ENCODE peak calls at places on chromosome 19, in ten cellular contexts. One of them, this sample, is unnamed.

GRCh38 chr19:3115916-3116602 is 19.8 kb upstream of the GNA15 start:
- DNase-seq in fibroblast of the aortic adventitia: no peak
- DNase-seq in A172: peak; percentile 87
- DNase-seq in ecto neural progenitor cell: no peak
- DNase-seq in DMS53: no peak
- DNase-seq in NCI-H146: no peak
- DNase-seq in foreskin melanocyte: no peak
- DNase-seq in amniotic stem cell: no peak
- DNase-seq in stimulated activated CD4-positive, alpha-beta T cell treated with anti-CD3 and anti-CD28 coated beads, Interleukin-4, amount 100 ng/mL, for 48 hours: no peak
- DNase-seq in stimulated activated effector memory CD8-positive, alpha-beta T cell treated with anti-CD3 and anti-CD28 coated beads, Interleukin-12 subunit alpha, Interleukin-12 subunit beta, amount 100 ng/mL, for 72 hours: no peak
- DNase-seq in this sample: no peak

GRCh38 chr19:17641181-17641580 is 47.0 kb downstream of the UNC13A start:
- DNase-seq in DMS53: no peak
- DNase-seq in stimulated activated CD4-positive, alpha-beta T cell treated with anti-CD3 and anti-CD28 coated beads, Interleukin-4, amount 100 ng/mL, for 48 hours: no peak
- DNase-seq in foreskin melanocyte: no peak
- DNase-seq in amniotic stem cell: no peak
- DNase-seq in ecto neural progenitor cell: no peak
- DNase-seq in stimulated activated effector memory CD8-positive, alpha-beta T cell treated with anti-CD3 and anti-CD28 coated beads, Interleukin-12 subunit alpha, Interleukin-12 subunit beta, amount 100 ng/mL, for 72 hours: no peak
- DNase-seq in fibroblast of the aortic adventitia: no peak
- DNase-seq in A172: no peak
- DNase-seq in NCI-H146: no peak
- DNase-seq in this sample: no peak

GRCh38 chr19:47458672-47459071 is 13.0 kb downstream of the SLC8A2 start:
- DNase-seq in DMS53: no peak
- DNase-seq in foreskin melanocyte: no peak
- DNase-seq in stimulated activated effector memory CD8-positive, alpha-beta T cell treated with anti-CD3 and anti-CD28 coated beads, Interleukin-12 subunit alpha, Interleukin-12 subunit beta, amount 100 ng/mL, for 72 hours: no peak
- DNase-seq in fibroblast of the aortic adventitia: no peak
- DNase-seq in NCI-H146: no peak
- DNase-seq in A172: no peak
- DNase-seq in stimulated activated CD4-positive, alpha-beta T cell treated with anti-CD3 and anti-CD28 coated beads, Interleukin-4, amount 100 ng/mL, for 48 hours: no peak
- DNase-seq in amniotic stem cell: no peak
- DNase-seq in ecto neural progenitor cell: no peak
- DNase-seq in this sample: no peak

GRCh38 chr19:8569066-8569761 is 8.0 kb downstream of the MYO1F start:
- DNase-seq in ecto neural progenitor cell: no peak
- DNase-seq in DMS53: no peak
- DNase-seq in amniotic stem cell: peak; percentile 53
- DNase-seq in fibroblast of the aortic adventitia: peak; percentile 75
- DNase-seq in foreskin melanocyte: peak; percentile 69
- DNase-seq in NCI-H146: no peak
- DNase-seq in A172: peak; percentile 94
- DNase-seq in stimulated activated effector memory CD8-positive, alpha-beta T cell treated with anti-CD3 and anti-CD28 coated beads, Interleukin-12 subunit alpha, Interleukin-12 subunit beta, amount 100 ng/mL, for 72 hours: peak; percentile 86
- DNase-seq in stimulated activated CD4-positive, alpha-beta T cell treated with anti-CD3 and anti-CD28 coated beads, Interleukin-4, amount 100 ng/mL, for 48 hours: peak; percentile 50
- DNase-seq in this sample: no peak

GRCh38 chr19:39112338-39112890 is 13.2 kb upstream of the PAK4 start:
- DNase-seq in foreskin melanocyte: no peak
- DNase-seq in stimulated activated CD4-positive, alpha-beta T cell treated with anti-CD3 and anti-CD28 coated beads, Interleukin-4, amount 100 ng/mL, for 48 hours: no peak
- DNase-seq in fibroblast of the aortic adventitia: no peak
- DNase-seq in ecto neural progenitor cell: no peak
- DNase-seq in stimulated activated effector memory CD8-positive, alpha-beta T cell treated with anti-CD3 and anti-CD28 coated beads, Interleukin-12 subunit alpha, Interleukin-12 subunit beta, amount 100 ng/mL, for 72 hours: no peak
- DNase-seq in A172: peak; percentile 89
- DNase-seq in DMS53: peak; percentile 38
- DNase-seq in NCI-H146: no peak
- DNase-seq in amniotic stem cell: no peak
- DNase-seq in this sample: no peak

GRCh38 chr19:35248310-35249145 is at the start of gene LSR:
- DNase-seq in DMS53: peak; percentile 100
- DNase-seq in stimulated activated effector memory CD8-positive, alpha-beta T cell treated with anti-CD3 and anti-CD28 coated beads, Interleukin-12 subunit alpha, Interleukin-12 subunit beta, amount 100 ng/mL, for 72 hours: peak; percentile 87
- DNase-seq in A172: no peak
- DNase-seq in foreskin melanocyte: no peak
- DNase-seq in NCI-H146: peak; percentile 98
- DNase-seq in fibroblast of the aortic adventitia: no peak
- DNase-seq in ecto neural progenitor cell: peak; percentile 92
- DNase-seq in stimulated activated CD4-positive, alpha-beta T cell treated with anti-CD3 and anti-CD28 coated beads, Interleukin-4, amount 100 ng/mL, for 48 hours: peak; percentile 57
- DNase-seq in amniotic stem cell: no peak
- DNase-seq in this sample: peak; percentile 96

GRCh38 chr19:46732966-46733692 is 12.7 kb upstream of the FKRP start:
- DNase-seq in ecto neural progenitor cell: no peak
- DNase-seq in foreskin melanocyte: no peak
- DNase-seq in DMS53: no peak
- DNase-seq in stimulated activated effector memory CD8-positive, alpha-beta T cell treated with anti-CD3 and anti-CD28 coated beads, Interleukin-12 subunit alpha, Interleukin-12 subunit beta, amount 100 ng/mL, for 72 hours: no peak
- DNase-seq in NCI-H146: no peak
- DNase-seq in stimulated activated CD4-positive, alpha-beta T cell treated with anti-CD3 and anti-CD28 coated beads, Interleukin-4, amount 100 ng/mL, for 48 hours: no peak
- DNase-seq in amniotic stem cell: no peak
- DNase-seq in A172: peak; percentile 49
- DNase-seq in fibroblast of the aortic adventitia: no peak
- DNase-seq in this sample: no peak

GRCh38 chr19:33216198-33216830 is 9.3 kb downstream of the SLC7A10 start:
- DNase-seq in stimulated activated CD4-positive, alpha-beta T cell treated with anti-CD3 and anti-CD28 coated beads, Interleukin-4, amount 100 ng/mL, for 48 hours: no peak
- DNase-seq in ecto neural progenitor cell: no peak
- DNase-seq in fibroblast of the aortic adventitia: no peak
- DNase-seq in NCI-H146: no peak
- DNase-seq in DMS53: no peak
- DNase-seq in A172: no peak
- DNase-seq in stimulated activated effector memory CD8-positive, alpha-beta T cell treated with anti-CD3 and anti-CD28 coated beads, Interleukin-12 subunit alpha, Interleukin-12 subunit beta, amount 100 ng/mL, for 72 hours: no peak
- DNase-seq in amniotic stem cell: no peak
- DNase-seq in foreskin melanocyte: no peak
- DNase-seq in this sample: no peak

GRCh38 chr19:9848060-9848459 is 12.9 kb downstream of the PIN1 start:
- DNase-seq in amniotic stem cell: no peak
- DNase-seq in stimulated activated effector memory CD8-positive, alpha-beta T cell treated with anti-CD3 and anti-CD28 coated beads, Interleukin-12 subunit alpha, Interleukin-12 subunit beta, amount 100 ng/mL, for 72 hours: no peak
- DNase-seq in stimulated activated CD4-positive, alpha-beta T cell treated with anti-CD3 and anti-CD28 coated beads, Interleukin-4, amount 100 ng/mL, for 48 hours: no peak
- DNase-seq in ecto neural progenitor cell: peak; percentile 56
- DNase-seq in foreskin melanocyte: no peak
- DNase-seq in DMS53: peak; percentile 27
- DNase-seq in fibroblast of the aortic adventitia: no peak
- DNase-seq in NCI-H146: no peak
- DNase-seq in A172: no peak
- DNase-seq in this sample: no peak

GRCh38 chr19:5664515-5664914 is 15.8 kb downstream of the MICOS13 start:
- DNase-seq in stimulated activated effector memory CD8-positive, alpha-beta T cell treated with anti-CD3 and anti-CD28 coated beads, Interleukin-12 subunit alpha, Interleukin-12 subunit beta, amount 100 ng/mL, for 72 hours: no peak
- DNase-seq in amniotic stem cell: no peak
- DNase-seq in ecto neural progenitor cell: no peak
- DNase-seq in DMS53: no peak
- DNase-seq in fibroblast of the aortic adventitia: no peak
- DNase-seq in A172: no peak
- DNase-seq in foreskin melanocyte: no peak
- DNase-seq in stimulated activated CD4-positive, alpha-beta T cell treated with anti-CD3 and anti-CD28 coated beads, Interleukin-4, amount 100 ng/mL, for 48 hours: no peak
- DNase-seq in NCI-H146: no peak
- DNase-seq in this sample: no peak

GRCh38 chr19:11480927-11481776 is at the start of gene ELAVL3:
- DNase-seq in foreskin melanocyte: no peak
- DNase-seq in stimulated activated CD4-positive, alpha-beta T cell treated with anti-CD3 and anti-CD28 coated beads, Interleukin-4, amount 100 ng/mL, for 48 hours: no peak
- DNase-seq in fibroblast of the aortic adventitia: no peak
- DNase-seq in ecto neural progenitor cell: no peak
- DNase-seq in stimulated activated effector memory CD8-positive, alpha-beta T cell treated with anti-CD3 and anti-CD28 coated beads, Interleukin-12 subunit alpha, Interleukin-12 subunit beta, amount 100 ng/mL, for 72 hours: no peak
- DNase-seq in NCI-H146: peak; percentile 84
- DNase-seq in DMS53: peak; percentile 67
- DNase-seq in amniotic stem cell: no peak
- DNase-seq in A172: no peak
- DNase-seq in this sample: peak; percentile 79

GRCh38 chr19:10010247-10010691 is at the start of gene COL5A3:
- DNase-seq in amniotic stem cell: no peak
- DNase-seq in ecto neural progenitor cell: peak; percentile 69
- DNase-seq in foreskin melanocyte: no peak
- DNase-seq in DMS53: no peak
- DNase-seq in stimulated activated effector memory CD8-positive, alpha-beta T cell treated with anti-CD3 and anti-CD28 coated beads, Interleukin-12 subunit alpha, Interleukin-12 subunit beta, amount 100 ng/mL, for 72 hours: no peak
- DNase-seq in A172: no peak
- DNase-seq in stimulated activated CD4-positive, alpha-beta T cell treated with anti-CD3 and anti-CD28 coated beads, Interleukin-4, amount 100 ng/mL, for 48 hours: no peak
- DNase-seq in NCI-H146: no peak
- DNase-seq in fibroblast of the aortic adventitia: peak; percentile 61
- DNase-seq in this sample: no peak

GRCh38 chr19:37932985-37933953 is 26.3 kb downstream of the SIPA1L3 start:
- DNase-seq in fibroblast of the aortic adventitia: peak; percentile 24
- DNase-seq in stimulated activated CD4-positive, alpha-beta T cell treated with anti-CD3 and anti-CD28 coated beads, Interleukin-4, amount 100 ng/mL, for 48 hours: no peak
- DNase-seq in A172: peak; percentile 87
- DNase-seq in NCI-H146: peak; percentile 62
- DNase-seq in DMS53: peak; percentile 94
- DNase-seq in foreskin melanocyte: no peak
- DNase-seq in amniotic stem cell: peak; percentile 30
- DNase-seq in stimulated activated effector memory CD8-positive, alpha-beta T cell treated with anti-CD3 and anti-CD28 coated beads, Interleukin-12 subunit alpha, Interleukin-12 subunit beta, amount 100 ng/mL, for 72 hours: no peak
- DNase-seq in ecto neural progenitor cell: no peak
- DNase-seq in this sample: no peak

GRCh38 chr19:49690656-49691242 is at the start of gene CPT1C:
- DNase-seq in DMS53: peak; percentile 92
- DNase-seq in NCI-H146: peak; percentile 97
- DNase-seq in A172: no peak
- DNase-seq in stimulated activated effector memory CD8-positive, alpha-beta T cell treated with anti-CD3 and anti-CD28 coated beads, Interleukin-12 subunit alpha, Interleukin-12 subunit beta, amount 100 ng/mL, for 72 hours: no peak
- DNase-seq in ecto neural progenitor cell: peak; percentile 93
- DNase-seq in amniotic stem cell: peak; percentile 57
- DNase-seq in foreskin melanocyte: peak; percentile 52
- DNase-seq in fibroblast of the aortic adventitia: peak; percentile 74
- DNase-seq in stimulated activated CD4-positive, alpha-beta T cell treated with anti-CD3 and anti-CD28 coated beads, Interleukin-4, amount 100 ng/mL, for 48 hours: peak; percentile 62
- DNase-seq in this sample: peak; percentile 87

GRCh38 chr19:4234862-4235201 is 5.5 kb downstream of the EBI3 start:
- DNase-seq in stimulated activated effector memory CD8-positive, alpha-beta T cell treated with anti-CD3 and anti-CD28 coated beads, Interleukin-12 subunit alpha, Interleukin-12 subunit beta, amount 100 ng/mL, for 72 hours: no peak
- DNase-seq in amniotic stem cell: no peak
- DNase-seq in foreskin melanocyte: no peak
- DNase-seq in fibroblast of the aortic adventitia: no peak
- DNase-seq in ecto neural progenitor cell: no peak
- DNase-seq in NCI-H146: no peak
- DNase-seq in A172: no peak
- DNase-seq in stimulated activated CD4-positive, alpha-beta T cell treated with anti-CD3 and anti-CD28 coated beads, Interleukin-4, amount 100 ng/mL, for 48 hours: no peak
- DNase-seq in DMS53: no peak
- DNase-seq in this sample: no peak

GRCh38 chr19:52991021-52991420 is 22.7 kb upstream of the ERVV-1 start:
- DNase-seq in A172: peak; percentile 76
- DNase-seq in NCI-H146: no peak
- DNase-seq in fibroblast of the aortic adventitia: no peak
- DNase-seq in ecto neural progenitor cell: no peak
- DNase-seq in stimulated activated CD4-positive, alpha-beta T cell treated with anti-CD3 and anti-CD28 coated beads, Interleukin-4, amount 100 ng/mL, for 48 hours: no peak
- DNase-seq in DMS53: no peak
- DNase-seq in amniotic stem cell: no peak
- DNase-seq in foreskin melanocyte: no peak
- DNase-seq in stimulated activated effector memory CD8-positive, alpha-beta T cell treated with anti-CD3 and anti-CD28 coated beads, Interleukin-12 subunit alpha, Interleukin-12 subunit beta, amount 100 ng/mL, for 72 hours: no peak
- DNase-seq in this sample: no peak

GRCh38 chr19:35124098-35125060 is 8.8 kb downstream of the FXYD3 start:
- DNase-seq in fibroblast of the aortic adventitia: peak; percentile 94
- DNase-seq in foreskin melanocyte: peak; percentile 86
- DNase-seq in A172: peak; percentile 84
- DNase-seq in stimulated activated CD4-positive, alpha-beta T cell treated with anti-CD3 and anti-CD28 coated beads, Interleukin-4, amount 100 ng/mL, for 48 hours: peak; percentile 85
- DNase-seq in stimulated activated effector memory CD8-positive, alpha-beta T cell treated with anti-CD3 and anti-CD28 coated beads, Interleukin-12 subunit alpha, Interleukin-12 subunit beta, amount 100 ng/mL, for 72 hours: peak; percentile 90
- DNase-seq in ecto neural progenitor cell: no peak
- DNase-seq in NCI-H146: peak; percentile 58
- DNase-seq in amniotic stem cell: peak; percentile 88
- DNase-seq in DMS53: peak; percentile 96
- DNase-seq in this sample: peak; percentile 88

GRCh38 chr19:17418710-17419109 is 1.1 kb upstream of the MVB12A start:
- DNase-seq in NCI-H146: no peak
- DNase-seq in amniotic stem cell: no peak
- DNase-seq in fibroblast of the aortic adventitia: no peak
- DNase-seq in A172: no peak
- DNase-seq in stimulated activated CD4-positive, alpha-beta T cell treated with anti-CD3 and anti-CD28 coated beads, Interleukin-4, amount 100 ng/mL, for 48 hours: no peak
- DNase-seq in ecto neural progenitor cell: no peak
- DNase-seq in stimulated activated effector memory CD8-positive, alpha-beta T cell treated with anti-CD3 and anti-CD28 coated beads, Interleukin-12 subunit alpha, Interleukin-12 subunit beta, amount 100 ng/mL, for 72 hours: no peak
- DNase-seq in DMS53: no peak
- DNase-seq in foreskin melanocyte: no peak
- DNase-seq in this sample: no peak

GRCh38 chr19:56639217-56639616 is 3.7 kb upstream of the SMIM17 start:
- DNase-seq in stimulated activated effector memory CD8-positive, alpha-beta T cell treated with anti-CD3 and anti-CD28 coated beads, Interleukin-12 subunit alpha, Interleukin-12 subunit beta, amount 100 ng/mL, for 72 hours: no peak
- DNase-seq in A172: peak; percentile 30
- DNase-seq in fibroblast of the aortic adventitia: peak; percentile 1
- DNase-seq in NCI-H146: no peak
- DNase-seq in foreskin melanocyte: no peak
- DNase-seq in stimulated activated CD4-positive, alpha-beta T cell treated with anti-CD3 and anti-CD28 coated beads, Interleukin-4, amount 100 ng/mL, for 48 hours: no peak
- DNase-seq in ecto neural progenitor cell: no peak
- DNase-seq in DMS53: peak; percentile 49
- DNase-seq in amniotic stem cell: no peak
- DNase-seq in this sample: no peak

GRCh38 chr19:7191946-7192691 is 102.1 kb downstream of the INSR start:
- DNase-seq in NCI-H146: no peak
- DNase-seq in foreskin melanocyte: no peak
- DNase-seq in DMS53: no peak
- DNase-seq in amniotic stem cell: no peak
- DNase-seq in stimulated activated CD4-positive, alpha-beta T cell treated with anti-CD3 and anti-CD28 coated beads, Interleukin-4, amount 100 ng/mL, for 48 hours: peak; percentile 44
- DNase-seq in fibroblast of the aortic adventitia: no peak
- DNase-seq in ecto neural progenitor cell: no peak
- DNase-seq in A172: no peak
- DNase-seq in stimulated activated effector memory CD8-positive, alpha-beta T cell treated with anti-CD3 and anti-CD28 coated beads, Interleukin-12 subunit alpha, Interleukin-12 subunit beta, amount 100 ng/mL, for 72 hours: peak; percentile 65
- DNase-seq in this sample: no peak

GRCh38 chr19:38385804-38386257 is 2.0 kb downstream of the GGN start:
- DNase-seq in NCI-H146: no peak
- DNase-seq in amniotic stem cell: no peak
- DNase-seq in fibroblast of the aortic adventitia: no peak
- DNase-seq in DMS53: peak; percentile 69
- DNase-seq in stimulated activated effector memory CD8-positive, alpha-beta T cell treated with anti-CD3 and anti-CD28 coated beads, Interleukin-12 subunit alpha, Interleukin-12 subunit beta, amount 100 ng/mL, for 72 hours: no peak
- DNase-seq in foreskin melanocyte: no peak
- DNase-seq in A172: no peak
- DNase-seq in stimulated activated CD4-positive, alpha-beta T cell treated with anti-CD3 and anti-CD28 coated beads, Interleukin-4, amount 100 ng/mL, for 48 hours: no peak
- DNase-seq in ecto neural progenitor cell: peak; percentile 68
- DNase-seq in this sample: no peak

GRCh38 chr19:44796701-44797115 is 12.2 kb upstream of the BCAM start:
- DNase-seq in amniotic stem cell: no peak
- DNase-seq in ecto neural progenitor cell: no peak
- DNase-seq in stimulated activated effector memory CD8-positive, alpha-beta T cell treated with anti-CD3 and anti-CD28 coated beads, Interleukin-12 subunit alpha, Interleukin-12 subunit beta, amount 100 ng/mL, for 72 hours: no peak
- DNase-seq in DMS53: peak; percentile 91
- DNase-seq in A172: peak; percentile 13
- DNase-seq in fibroblast of the aortic adventitia: no peak
- DNase-seq in foreskin melanocyte: no peak
- DNase-seq in stimulated activated CD4-positive, alpha-beta T cell treated with anti-CD3 and anti-CD28 coated beads, Interleukin-4, amount 100 ng/mL, for 48 hours: no peak
- DNase-seq in NCI-H146: peak; percentile 98
- DNase-seq in this sample: peak; percentile 89

GRCh38 chr19:10346509-10346908 is 7.1 kb upstream of the ICAM3 start:
- DNase-seq in DMS53: no peak
- DNase-seq in amniotic stem cell: no peak
- DNase-seq in stimulated activated effector memory CD8-positive, alpha-beta T cell treated with anti-CD3 and anti-CD28 coated beads, Interleukin-12 subunit alpha, Interleukin-12 subunit beta, amount 100 ng/mL, for 72 hours: no peak
- DNase-seq in stimulated activated CD4-positive, alpha-beta T cell treated with anti-CD3 and anti-CD28 coated beads, Interleukin-4, amount 100 ng/mL, for 48 hours: no peak
- DNase-seq in foreskin melanocyte: no peak
- DNase-seq in A172: no peak
- DNase-seq in fibroblast of the aortic adventitia: no peak
- DNase-seq in ecto neural progenitor cell: no peak
- DNase-seq in NCI-H146: no peak
- DNase-seq in this sample: no peak

GRCh38 chr19:22622901-22623840 is 11.0 kb upstream of the ZNF492 start:
- DNase-seq in NCI-H146: no peak
- DNase-seq in ecto neural progenitor cell: no peak
- DNase-seq in fibroblast of the aortic adventitia: no peak
- DNase-seq in amniotic stem cell: no peak
- DNase-seq in stimulated activated CD4-positive, alpha-beta T cell treated with anti-CD3 and anti-CD28 coated beads, Interleukin-4, amount 100 ng/mL, for 48 hours: no peak
- DNase-seq in DMS53: no peak
- DNase-seq in stimulated activated effector memory CD8-positive, alpha-beta T cell treated with anti-CD3 and anti-CD28 coated beads, Interleukin-12 subunit alpha, Interleukin-12 subunit beta, amount 100 ng/mL, for 72 hours: no peak
- DNase-seq in A172: no peak
- DNase-seq in foreskin melanocyte: no peak
- DNase-seq in this sample: no peak

This sample was measured in COR-L47.